ENCODE peak calls at places on chromosomes 5 and 9, in nine cellular contexts. W is AG04450; R is activated CD8-positive, alpha-beta memory T cell treated with anti-CD3 and anti-CD28 coated beads for 24 hours; N is C1 segment of cervical spinal cord; T is stimulated activated CD4-positive, alpha-beta T cell treated with anti-CD3 and anti-CD28 coated beads, TNF-alpha, amount 100 ng/mL, for 1 hour; V is astrocyte of the cerebellum; U is H9; P is pancreas; G is breast epithelium. X is an unnamed sample.

GRCh38 chr5:170333161-170333909 is 35.8 kb upstream of the LCP2 start:
- DNase-seq in V (no peak), U (peak; percentile 72), N (no peak), P (no peak), R (peak; percentile 80), W (no peak), G (no peak), T (peak; percentile 57), X (no peak)

GRCh38 chr5:11075010-11075860 is 314.2 kb upstream of the DAP start:
- DNase-seq in G (no peak), R (no peak), T (no peak), P (no peak), U (peak; percentile 46), V (no peak), W (no peak), N (peak; percentile 64), X (no peak)

GRCh38 chr5:127997131-127997775 is 86.3 kb upstream of the SLC12A2 start:
- DNase-seq in R (no peak), U (no peak), G (no peak), T (no peak), P (no peak), W (no peak), N (no peak), V (no peak), X (no peak)

GRCh38 chr5:133846478-133847226 is 121.8 kb downstream of the C5orf15 start:
- DNase-seq in G (peak; percentile 9), U (no peak), V (no peak), N (no peak), T (no peak), W (no peak), P (no peak), R (peak; percentile 47), X (no peak)

GRCh38 chr9:74856997-74857396 is 30.7 kb downstream of the TRPM6 start:
- DNase-seq in U (no peak), N (no peak), P (no peak), W (no peak), V (no peak), T (no peak), G (no peak), R (no peak), X (no peak)

GRCh38 chr5:81749186-81749561 is 1.7 kb downstream of the SSBP2 start:
- DNase-seq in P (no peak), T (no peak), G (no peak), V (no peak), N (no peak), W (no peak), U (no peak), R (no peak), X (no peak)

GRCh38 chr5:11415751-11416150 is 488.5 kb downstream of the CTNND2 start:
- DNase-seq in G (no peak), W (no peak), R (no peak), P (no peak), T (no peak), N (no peak), U (no peak), V (peak; percentile 27), X (no peak)

GRCh38 chr5:74040065-74040551 is 414.1 kb downstream of the ARHGEF28 start:
- DNase-seq in N (no peak), W (peak; percentile 48), V (no peak), P (no peak), G (no peak), U (no peak), T (no peak), R (no peak), X (peak; percentile 51)

GRCh38 chr5:131488463-131488862 is 146.6 kb downstream of the RAPGEF6 start:
- DNase-seq in T (no peak), V (no peak), R (no peak), P (no peak), G (no peak), N (no peak), W (no peak), U (no peak), X (no peak)

GRCh38 chr9:111980398-111980797 is 83.8 kb downstream of the UGCG start:
- DNase-seq in T (no peak), U (no peak), N (no peak), G (no peak), R (no peak), V (no peak), W (no peak), P (no peak), X (no peak)

GRCh38 chr9:129500166-129500862 is 120.6 kb downstream of the C9orf50 start:
- DNase-seq in V (peak; percentile 77), U (no peak), R (no peak), N (no peak), W (no peak), T (no peak), G (no peak), P (peak; percentile 57), X (no peak)

GRCh38 chr9:133119039-133119438 is 2.0 kb downstream of the RALGDS start:
- DNase-seq in G (no peak), U (no peak), P (no peak), T (no peak), N (peak; percentile 71), R (no peak), W (no peak), V (no peak), X (no peak)

GRCh38 chr5:149618581-149619248 is 37.4 kb downstream of the ARHGEF37 start:
- DNase-seq in U (peak; percentile 69), R (no peak), W (peak; percentile 24), P (no peak), G (no peak), V (peak; percentile 45), N (no peak), T (no peak), X (no peak)

GRCh38 chr5:86806206-86806605 is 188.5 kb downstream of the COX7C start:
- DNase-seq in V (no peak), N (no peak), U (no peak), P (no peak), G (no peak), T (no peak), R (no peak), W (no peak), X (peak; percentile 14)

GRCh38 chr5:149445739-149446369 is 66.8 kb upstream of the IL17B start:
- DNase-seq in W (peak; percentile 88), V (peak; percentile 97), G (no peak), P (no peak), R (no peak), T (no peak), U (no peak), N (no peak), X (peak; percentile 98)

GRCh38 chr9:83521017-83521810 is 17.0 kb downstream of the FRMD3 start:
- DNase-seq in T (no peak), U (no peak), R (no peak), V (no peak), P (no peak), G (no peak), W (no peak), N (no peak), X (no peak)

GRCh38 chr5:26942481-26942880 is 95.9 kb downstream of the CDH9 start:
- DNase-seq in V (peak; percentile 28), U (no peak), T (no peak), N (no peak), R (no peak), G (no peak), P (no peak), W (peak; percentile 11), X (no peak)

GRCh38 chr5:93658044-93658443 is 75.0 kb downstream of the NR2F1 start:
- DNase-seq in G (no peak), T (no peak), W (no peak), U (no peak), P (no peak), R (no peak), V (peak; percentile 36), N (no peak), X (no peak)

GRCh38 chr5:96936431-96937221 is 746 bp downstream of the LNPEP start:
- DNase-seq in T (peak; percentile 9), P (peak; percentile 74), W (no peak), U (peak; percentile 38), V (no peak), N (peak; percentile 58), R (peak; percentile 80), G (no peak), X (no peak)

GRCh38 chr9:109507421-109507838 is 9.3 kb upstream of the PTPN3 start:
- DNase-seq in G (no peak), P (no peak), R (no peak), U (no peak), T (no peak), W (peak; percentile 24), N (no peak), V (peak; percentile 9), X (no peak)

GRCh38 chr5:14146725-14147124 is 3.6 kb downstream of the TRIO start:
- DNase-seq in G (no peak), P (no peak), W (no peak), V (no peak), R (no peak), U (no peak), N (no peak), T (no peak), X (no peak)

GRCh38 chr5:1134478-1134877 is 22.6 kb upstream of the SLC12A7 start:
- DNase-seq in V (no peak), P (no peak), U (no peak), R (no peak), G (no peak), W (no peak), T (no peak), N (no peak), X (no peak)

GRCh38 chr9:4182831-4183230 is 117.0 kb downstream of the GLIS3 start:
- DNase-seq in V (no peak), W (no peak), P (no peak), U (no peak), R (no peak), T (no peak), N (no peak), G (no peak), X (no peak)

X was measured in kidney epithelial cell.